ENCODE peak calls at places on chromosomes 1 and 21, in eight cellular contexts. U, H, G, M, R, B, K and O are unnamed samples.

GRCh38 chr1:61434276-61434675 is 290.7 kb downstream of the TM2D1 start:
- DNase-seq in U (no peak), H (peak; percentile 58), G (no peak), M (no peak), R (no peak), B (no peak), K (no peak), O (no peak)

GRCh38 chr1:153697873-153698647 is 19.6 kb downstream of the NPR1 start:
- DNase-seq in U (no peak), H (peak; percentile 96), G (no peak), M (peak; percentile 50), R (no peak), B (no peak), K (peak; percentile 49), O (peak; percentile 66)

GRCh38 chr1:6912507-6912906 is 127.3 kb downstream of the CAMTA1 start:
- DNase-seq in U (no peak), H (peak; percentile 47), G (no peak), M (peak; percentile 76), R (no peak), B (no peak), K (no peak), O (no peak)

GRCh38 chr1:183034682-183035081 is 11.5 kb downstream of the LAMC1 start:
- DNase-seq in U (no peak), H (no peak), G (no peak), M (no peak), R (no peak), B (no peak), K (no peak), O (no peak)

GRCh38 chr1:94236021-94236491 is 1.3 kb downstream of the ARHGAP29 start:
- DNase-seq in U (no peak), H (no peak), G (no peak), M (no peak), R (no peak), B (no peak), K (peak; percentile 22), O (peak; percentile 41)

GRCh38 chr1:109895720-109896504 is 14.7 kb upstream of the CSF1 start:
- DNase-seq in U (no peak), H (peak; percentile 85), G (no peak), M (peak; percentile 82), R (no peak), B (peak; percentile 88), K (no peak), O (no peak)

GRCh38 chr1:111227875-111228747 is 598 bp downstream of the CHI3L2 start:
- DNase-seq in U (peak; percentile 71), H (peak; percentile 56), G (no peak), M (no peak), R (no peak), B (peak; percentile 96), K (no peak), O (no peak)

GRCh38 chr21:43209575-43210453 is 41.0 kb downstream of the CRYAA start:
- DNase-seq in U (no peak), H (no peak), G (no peak), M (no peak), R (no peak), B (peak; percentile 72), K (peak; percentile 23), O (no peak)

GRCh38 chr1:6052543-6053205 is 7.0 kb downstream of the KCNAB2 start:
- DNase-seq in U (no peak), H (peak; percentile 70), G (no peak), M (peak; percentile 70), R (peak; percentile 41), B (peak; percentile 43), K (peak; percentile 86), O (peak; percentile 92)

GRCh38 chr1:27473755-27474154 is 16.2 kb downstream of the WASF2 start:
- DNase-seq in U (no peak), H (no peak), G (no peak), M (no peak), R (no peak), B (no peak), K (no peak), O (no peak)
- H3K4me2 ChIP-seq in U (no peak overlapping the region), H (no peak overlapping the region), G (peak overlapping the region; percentile 40), M (no peak overlapping the region), R (no peak overlapping the region), B (no peak overlapping the region), K (no peak overlapping the region), O (no peak overlapping the region)

DNA sequence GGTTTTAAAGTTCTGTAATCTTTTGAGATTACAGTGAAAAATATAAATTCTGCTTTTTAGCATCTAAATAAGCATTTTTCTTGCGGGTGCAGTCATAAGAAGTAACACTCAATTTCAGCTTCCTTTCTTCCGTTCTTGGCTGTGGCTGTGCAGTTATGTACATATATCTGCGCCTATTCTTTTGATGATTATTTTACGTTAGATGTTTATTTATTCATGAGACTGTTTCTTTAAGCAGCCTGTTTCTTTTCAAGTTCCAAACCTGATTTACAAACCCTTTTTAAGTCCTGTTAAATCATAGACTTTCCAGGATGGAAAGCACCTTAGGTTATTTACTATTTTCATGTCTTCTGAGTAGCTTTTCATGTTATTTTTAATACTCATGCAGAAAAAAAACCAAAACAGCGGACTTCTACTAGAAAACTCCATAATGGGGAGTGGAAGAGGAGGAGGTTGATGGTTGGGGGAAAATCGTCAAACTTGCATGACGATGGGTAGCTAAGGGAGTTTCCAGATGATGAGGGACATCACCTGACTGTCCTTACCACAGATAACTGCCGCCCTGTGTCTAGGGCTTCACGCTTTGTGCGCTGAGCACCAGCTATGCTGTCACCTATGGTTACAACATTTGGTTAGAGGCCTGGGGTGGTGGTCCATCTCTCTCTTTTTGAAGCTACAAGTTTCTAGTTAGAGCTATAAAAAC is 2.6 kb downstream of the PRDM2 start:
- DNase-seq in U (no peak), H (no peak), G (peak; percentile 89), M (no peak), R (no peak), B (no peak), K (no peak), O (no peak)
- TF ChIP-seq POLR2AphosphoS5 in U (no peak), H (no peak), G (peak; percentile 77), M (no peak), R (no peak), B (no peak), K (no peak), O (no peak)

GRCh38 chr1:219806020-219806419 is 122.3 kb downstream of the SLC30A10 start:
- DNase-seq in U (no peak), H (no peak), G (no peak), M (no peak), R (no peak), B (no peak), K (no peak), O (no peak)
- H3K4me2 ChIP-seq in U (no peak overlapping the region), H (no peak overlapping the region), G (no peak overlapping the region), M (no peak overlapping the region), R (no peak overlapping the region), B (no peak overlapping the region), K (no peak overlapping the region), O (no peak overlapping the region)

DNA sequence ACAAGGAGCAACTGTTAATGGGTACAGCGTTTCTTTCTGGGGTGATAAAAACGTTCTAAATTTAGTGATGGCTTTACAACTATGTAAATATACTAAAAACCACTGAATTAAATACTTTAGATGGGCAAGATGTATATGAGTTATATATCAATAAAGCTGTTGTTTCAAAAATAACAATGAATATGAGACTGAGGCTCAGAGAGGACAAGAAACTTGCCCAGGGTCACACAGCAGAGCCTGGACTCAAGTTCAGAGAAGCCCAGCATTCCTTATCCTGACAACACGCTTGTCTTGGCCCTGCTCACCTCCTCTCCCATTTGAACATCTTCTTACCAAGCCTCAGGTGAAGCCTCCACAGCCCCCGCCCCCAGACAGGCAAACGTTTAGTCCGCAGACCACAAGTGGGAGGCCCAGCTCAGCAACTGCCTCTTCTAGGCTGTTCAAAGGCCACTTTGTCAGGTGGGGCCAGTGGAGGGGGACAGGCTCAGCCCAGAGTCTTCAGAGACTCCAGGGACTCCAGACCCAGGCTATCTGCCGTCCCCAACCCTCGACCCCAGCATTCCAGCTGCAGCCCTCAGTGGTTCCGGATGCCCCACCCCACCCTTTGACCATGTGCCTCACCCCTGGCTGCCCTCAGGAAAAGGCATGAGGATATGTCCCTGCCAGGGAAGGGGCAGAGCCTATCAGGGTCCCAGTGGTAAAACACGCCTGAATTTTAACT is 17.9 kb downstream of the SDC3 start:
- DNase-seq in U (no peak), H (no peak), G (no peak), M (no peak), R (no peak), B (no peak), K (no peak), O (no peak)
- TF ChIP-seq POLR2AphosphoS5 in U (no peak), H (no peak), G (no peak), M (no peak), R (no peak), B (no peak), K (no peak), O (no peak)

GRCh38 chr1:160066829-160067720 is 2.9 kb downstream of the KCNJ10 start:
- DNase-seq in U (no peak), H (no peak), G (no peak), M (no peak), R (no peak), B (no peak), K (no peak), O (peak; percentile 45)
- H3K4me2 ChIP-seq in U (no peak overlapping the region), H (no peak overlapping the region), G (no peak overlapping the region), M (no peak overlapping the region), R (no peak overlapping the region), B (peak overlapping the region; percentile 45), K (no peak overlapping the region), O (peak overlapping the region; percentile 62)

GRCh38 chr1:156475568-156476500 is 24.7 kb downstream of the MEF2D start:
- DNase-seq in U (no peak), H (no peak), G (no peak), M (no peak), R (no peak), B (peak; percentile 34), K (no peak), O (no peak)
- TF ChIP-seq POLR2AphosphoS5 in U (no peak), H (no peak), G (no peak), M (no peak), R (no peak), B (no peak), K (no peak), O (no peak)

GRCh38 chr1:150156868-150157603 is 7.3 kb downstream of the PLEKHO1 start:
- DNase-seq in U (no peak), H (no peak), G (no peak), M (no peak), R (no peak), B (no peak), K (no peak), O (no peak)
- H3K4me2 ChIP-seq in U (no peak overlapping the region), H (no peak overlapping the region), G (no peak overlapping the region), M (no peak overlapping the region), R (no peak overlapping the region), B (no peak overlapping the region), K (no peak overlapping the region), O (no peak overlapping the region)

DNA sequence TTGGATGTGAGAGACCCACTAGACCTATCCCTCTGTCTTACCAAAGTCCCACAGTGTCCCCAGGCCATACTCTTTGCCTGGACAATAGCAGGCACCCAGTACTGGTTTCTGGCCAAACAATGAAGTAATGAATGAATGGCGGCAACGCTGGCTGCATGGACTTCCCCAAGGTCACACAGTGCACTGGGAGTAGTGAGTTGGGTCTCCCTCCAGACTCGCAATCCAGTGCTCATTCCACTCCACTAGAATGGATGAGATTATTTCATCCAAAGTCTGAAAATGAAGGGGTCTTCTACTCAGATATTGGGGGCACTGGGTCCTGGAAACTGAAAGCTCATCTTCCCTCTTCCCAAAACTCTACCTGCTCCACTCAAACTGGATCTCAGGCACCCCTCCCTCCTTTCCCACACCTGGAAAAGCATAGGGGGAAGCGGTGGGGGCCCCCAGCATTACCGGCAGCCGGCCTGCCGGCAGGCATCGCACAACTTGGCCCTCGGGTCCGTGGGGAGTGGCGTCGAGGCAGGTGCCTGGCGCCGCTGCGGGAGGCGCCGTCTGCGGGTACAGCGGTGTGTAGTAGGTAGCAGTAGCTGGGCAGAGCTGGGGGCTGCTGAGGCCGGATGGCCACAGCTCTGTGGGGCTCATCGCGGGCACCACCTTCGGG is 814 bp downstream of the E2F2 start:
- DNase-seq in U (no peak), H (no peak), G (no peak), M (peak; percentile 61), R (no peak), B (no peak), K (no peak), O (no peak)
- TF ChIP-seq POLR2AphosphoS5 in U (no peak), H (no peak), G (no peak), M (no peak), R (no peak), B (no peak), K (no peak), O (no peak)